ENCODE peak calls at places on chromosomes 1 and 21, in six cellular contexts. X is fibroblast of mammary gland, F is H9, N is fibroblast of lung, Z is AG04449, J is nephron progenitor cell. R is an unnamed sample.

GRCh38 chr1:110240476-110241210 is 30.5 kb downstream of the KCNC4 start:
- DNase-seq in J (no peak), X (no peak), Z (no peak), F (no peak), N (no peak), R (no peak)

GRCh38 chr21:26715878-26716506 is 129.2 kb downstream of the ADAMTS1 start:
- DNase-seq in X (peak; percentile 57), Z (no peak), J (peak; percentile 58), F (peak; percentile 79), N (peak; percentile 60), R (peak; percentile 24)

GRCh38 chr1:89464008-89464407 is 60.6 kb upstream of the LRRC8B start:
- DNase-seq in F (no peak), J (no peak), N (no peak), X (no peak), Z (no peak), R (peak; percentile 55)

GRCh38 chr1:214282696-214283225 is 1.8 kb downstream of the SMYD2 start:
- DNase-seq in N (no peak), Z (no peak), X (no peak), J (no peak), F (no peak), R (peak; percentile 52)

GRCh38 chr1:102742426-102742825 is 365.9 kb downstream of the COL11A1 start:
- DNase-seq in X (no peak), Z (no peak), N (peak; percentile 37), F (no peak), J (no peak), R (no peak)

GRCh38 chr1:23722652-23723051 is 20.6 kb upstream of the ELOA start:
- DNase-seq in Z (no peak), J (no peak), N (no peak), X (no peak), F (no peak), R (no peak)

GRCh38 chr1:170670751-170671628 is 7.1 kb downstream of the PRRX1 start:
- DNase-seq in X (peak; percentile 70), J (peak; percentile 85), Z (no peak), N (peak; percentile 66), F (peak; percentile 77), R (peak; percentile 58)

GRCh38 chr1:104921552-104921951 is 1171.9 kb downstream of the AMY1C start:
- DNase-seq in N (no peak), J (no peak), X (no peak), Z (no peak), F (no peak), R (no peak)

GRCh38 chr1:186849824-186850223 is 21.1 kb downstream of the PLA2G4A start:
- DNase-seq in F (no peak), N (peak; percentile 2), Z (no peak), X (peak; percentile 22), J (no peak), R (no peak)

GRCh38 chr1:204503122-204503912 is 8.7 kb upstream of the PIK3C2B start:
- DNase-seq in J (no peak), N (peak; percentile 85), X (peak; percentile 78), F (no peak), Z (no peak), R (no peak)

GRCh38 chr1:110210604-110211502 is 739 bp downstream of the KCNC4 start:
- DNase-seq in Z (no peak), J (peak; percentile 75), X (no peak), F (peak; percentile 56), N (peak; percentile 14), R (peak; percentile 72)

GRCh38 chr1:29119365-29119929 is 4.3 kb downstream of the TMEM200B start:
- DNase-seq in X (no peak), Z (no peak), F (no peak), N (peak; percentile 35), J (no peak), R (no peak)

GRCh38 chr1:44267438-44267837 is 54.2 kb downstream of the DMAP1 start:
- DNase-seq in N (no peak), F (no peak), J (no peak), Z (no peak), X (no peak), R (no peak)

GRCh38 chr1:36735939-36736730 is 253.4 kb upstream of the CSF3R start:
- DNase-seq in J (no peak), X (no peak), Z (no peak), F (no peak), N (no peak), R (no peak)

DNA sequence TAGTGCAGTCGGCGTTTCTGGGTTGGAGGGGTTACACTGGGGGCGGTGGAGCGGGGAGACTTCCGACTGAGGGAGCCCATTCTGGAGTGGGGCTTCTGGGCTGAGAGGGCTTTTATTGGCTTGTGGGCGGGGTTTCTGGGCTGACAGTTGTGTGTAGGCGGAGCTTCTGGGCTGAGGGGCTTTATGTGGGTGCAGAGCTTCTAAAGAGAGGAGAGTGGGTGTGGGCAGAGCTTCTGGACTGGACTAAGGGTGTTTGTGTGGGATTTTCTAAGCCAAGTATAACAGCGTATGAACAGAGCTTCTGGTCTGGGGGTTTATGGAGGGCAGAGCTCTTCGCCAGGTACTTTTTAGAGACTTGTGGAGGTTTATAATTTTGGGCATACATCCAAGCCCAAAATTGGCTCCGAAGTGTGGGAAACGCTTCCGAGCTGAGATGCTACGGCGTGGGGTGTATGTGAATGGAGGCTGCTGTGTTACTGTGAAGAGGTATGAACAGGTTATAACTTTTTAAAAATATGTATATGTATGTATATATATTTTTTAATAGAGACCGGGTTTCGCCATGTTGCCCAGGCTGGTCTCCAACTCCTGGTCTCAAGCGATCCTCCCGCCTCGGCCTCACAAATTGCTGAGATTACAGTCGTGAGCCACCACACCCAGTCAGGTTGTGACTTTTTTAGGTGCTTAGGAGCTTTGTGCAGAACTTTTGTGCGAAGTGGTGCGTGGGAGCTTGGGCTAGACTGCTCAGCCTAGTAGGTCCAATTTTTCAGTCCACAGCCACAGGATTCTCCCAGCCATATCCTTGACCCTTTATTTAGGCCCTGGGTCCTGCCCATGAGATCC is 869 bp downstream of the TMEM39B start:
- DNase-seq in X (no peak), F (no peak), Z (no peak), N (no peak), J (no peak), R (no peak)
- TF ChIP-seq CTCF in X (no peak), F (peak; percentile 60), Z (peak; percentile 27), N (no peak), J (no peak), R (no peak)

GRCh38 chr21:41255190-41255589 is 61.4 kb upstream of the FAM3B start:
- DNase-seq in Z (no peak), N (no peak), X (no peak), F (no peak), J (no peak), R (no peak)

GRCh38 chr21:41256771-41257702 is 59.6 kb upstream of the FAM3B start:
- DNase-seq in N (no peak), J (no peak), Z (no peak), X (no peak), F (no peak), R (no peak)

GRCh38 chr21:41258617-41259016 is 58.0 kb upstream of the FAM3B start:
- DNase-seq in N (peak; percentile 75), J (no peak), F (no peak), X (peak; percentile 52), Z (no peak), R (no peak)

GRCh38 chr21:41260428-41260827 is 56.2 kb upstream of the FAM3B start:
- DNase-seq in X (no peak), J (no peak), N (no peak), Z (no peak), F (no peak), R (no peak)
- TF ChIP-seq CTCF in X (no peak), J (no peak), N (no peak), Z (no peak), F (no peak), R (no peak)

GRCh38 chr1:38973659-38974437 is 17.2 kb upstream of the AKIRIN1 start:
- DNase-seq in N (no peak), X (no peak), F (no peak), J (no peak), Z (no peak), R (no peak)
- TF ChIP-seq CTCF in N (no peak), X (no peak), F (no peak), J (no peak), Z (no peak), R (no peak)

DNA sequence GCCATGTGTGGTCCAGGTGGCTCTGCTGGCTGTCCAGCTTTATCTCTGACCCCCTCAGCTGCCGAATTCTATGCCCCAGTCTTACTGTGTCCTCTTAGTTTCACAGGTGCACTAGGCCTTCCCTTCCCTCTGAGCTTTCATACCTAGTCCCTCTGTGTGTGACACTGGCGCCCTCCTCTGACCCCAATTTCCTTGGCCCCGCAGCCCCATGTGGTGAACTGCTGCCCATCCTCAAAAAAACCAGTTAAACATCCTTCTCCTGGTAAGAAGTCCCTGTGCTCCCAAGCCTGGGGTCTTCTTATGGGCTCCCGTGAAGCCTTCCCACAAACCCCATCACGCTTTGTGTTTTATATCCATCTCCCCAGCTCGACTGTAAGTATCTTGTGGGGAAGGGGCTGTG is 93.9 kb upstream of the TSPAN2 start:
- DNase-seq in N (no peak), Z (no peak), F (peak; percentile 67), J (no peak), X (no peak), R (peak; percentile 21)
- TF ChIP-seq CTCF in N (no peak), Z (no peak), F (peak; percentile 60), J (no peak), X (no peak), R (no peak)

DNA sequence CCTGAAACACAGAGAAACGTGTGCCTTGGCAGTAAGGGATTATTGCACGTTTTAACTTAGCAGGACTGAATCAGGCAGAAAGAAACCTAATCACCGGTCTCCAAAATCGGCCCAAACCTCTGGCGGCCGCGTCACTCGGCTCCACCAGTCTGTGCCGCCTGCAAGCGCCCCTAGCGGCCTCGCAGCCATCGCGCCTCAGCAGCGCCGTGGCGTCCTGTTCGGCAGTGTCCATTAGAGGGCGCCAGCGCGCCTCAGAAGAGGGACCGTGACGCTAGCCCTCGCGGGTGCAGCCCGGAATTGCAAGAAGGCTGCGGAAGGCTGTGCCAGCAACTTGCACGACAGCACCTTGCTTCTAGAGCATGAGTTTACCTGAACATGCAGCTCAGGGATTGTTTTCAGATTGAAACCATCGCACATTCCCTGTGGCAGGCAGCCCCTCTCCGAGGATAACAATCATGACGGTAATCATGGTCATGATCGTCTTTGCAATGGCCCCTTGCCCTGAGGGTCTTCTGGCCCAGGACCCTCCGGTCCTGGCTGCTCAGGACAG is 164.4 kb downstream of the TRIM33 start:
- DNase-seq in N (peak; percentile 94), J (peak; percentile 99), Z (peak; percentile 33), F (peak; percentile 96), X (peak; percentile 92), R (peak; percentile 97)
- TF ChIP-seq CTCF in N (peak; percentile 100), J (peak; percentile 100), Z (peak; percentile 100), F (peak; percentile 100), X (peak; percentile 100), R (peak; percentile 100)

DNA sequence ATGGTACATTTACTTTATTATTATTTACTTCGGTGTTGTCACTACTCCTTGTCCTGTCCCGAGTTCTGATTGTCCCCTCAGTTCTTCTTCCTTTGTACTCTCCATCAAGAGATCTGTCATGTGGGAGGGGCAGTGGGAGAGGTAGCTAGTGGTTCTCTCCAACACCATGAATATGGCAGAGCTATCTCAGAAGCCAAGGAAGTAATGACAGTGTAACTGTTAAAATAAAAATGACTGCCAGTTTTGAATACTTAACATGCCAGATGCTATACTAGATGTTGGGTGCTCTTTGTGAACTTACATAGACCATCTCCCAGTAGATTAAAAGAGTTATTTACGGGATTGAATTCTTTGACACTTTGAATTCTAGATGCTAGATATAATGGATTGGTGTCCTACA is 28.6 kb downstream of the IVNS1ABP start:
- DNase-seq in Z (no peak), X (no peak), F (no peak), J (no peak), N (no peak), R (no peak)
- TF ChIP-seq CTCF in Z (no peak), X (no peak), F (no peak), J (no peak), N (no peak), R (no peak)